ENCODE peak calls at places on chromosomes 11 and 22, in four cellular contexts. Y, R, V and T are unnamed samples.

GRCh38 chr11:131904756-131905155 is 534.3 kb downstream of the NTM start:
- DNase-seq in V (no peak), Y (no peak), R (no peak), T (no peak)

GRCh38 chr11:46745995-46746394 is 27.0 kb downstream of the F2 start:
- DNase-seq in V (no peak), R (no peak), Y (no peak), T (no peak)

GRCh38 chr11:15580775-15581095 is 466.0 kb downstream of the INSC start:
- DNase-seq in V (no peak), R (no peak), Y (no peak), T (no peak)

GRCh38 chr11:72584293-72584921 is 89.8 kb downstream of the PDE2A start:
- DNase-seq in R (peak; percentile 70), V (no peak), Y (no peak), T (no peak)

GRCh38 chr22:38868886-38869381 is 3.1 kb downstream of the CBX6 start:
- DNase-seq in R (peak; percentile 70), Y (peak; percentile 64), V (peak; percentile 68), T (peak; percentile 83)

GRCh38 chr11:45209000-45209399 is 62.6 kb downstream of the PRDM11 start:
- DNase-seq in R (no peak), V (no peak), Y (no peak), T (no peak)

GRCh38 chr11:132704796-132705375 is 827.4 kb downstream of the OPCML start:
- DNase-seq in R (no peak), Y (peak; percentile 18), V (no peak), T (no peak)

GRCh38 chr11:27139742-27140141 is 99.1 kb downstream of the BBOX1 start:
- DNase-seq in R (no peak), Y (no peak), V (no peak), T (peak; percentile 11)

GRCh38 chr11:74754507-74755255 is 6.0 kb downstream of the RNF169 start:
- DNase-seq in Y (no peak), V (peak; percentile 39), R (no peak), T (no peak)

GRCh38 chr11:10490032-10490397 is 35.0 kb downstream of the AMPD3 start:
- DNase-seq in Y (no peak), R (no peak), V (no peak), T (no peak)

GRCh38 chr11:70618471-70619101 is 220.3 kb downstream of the CTTN start:
- DNase-seq in Y (no peak), V (no peak), R (no peak), T (no peak)

GRCh38 chr22:27438271-27438980 is 363.1 kb downstream of the MN1 start:
- DNase-seq in V (no peak), Y (no peak), R (no peak), T (peak; percentile 75)

GRCh38 chr11:115446214-115446613 is 58.0 kb downstream of the CADM1 start:
- DNase-seq in V (no peak), Y (no peak), R (no peak), T (no peak)

GRCh38 chr11:120710354-120711187 is 199.0 kb downstream of the GRIK4 start:
- DNase-seq in R (no peak), Y (peak; percentile 89), V (peak; percentile 4), T (peak; percentile 41)

GRCh38 chr11:93054881-93055280 is 85.4 kb downstream of the MTNR1B start:
- DNase-seq in R (no peak), Y (peak; percentile 18), V (peak; percentile 64), T (no peak)

GRCh38 chr11:61695917-61696316 is 15.7 kb downstream of the DAGLA start:
- DNase-seq in R (peak; percentile 58), V (peak; percentile 83), Y (no peak), T (peak; percentile 56)

GRCh38 chr11:1198766-1199688 is 23.8 kb upstream of the MUC5B start:
- DNase-seq in R (no peak), Y (no peak), V (no peak), T (peak; percentile 36)

GRCh38 chr22:41240377-41241132 is at the start of gene CHADL:
- DNase-seq in Y (peak; percentile 58), R (no peak), V (no peak), T (peak; percentile 72)

GRCh38 chr22:47298017-47298820 is 535.8 kb downstream of the TBC1D22A start:
- DNase-seq in V (no peak), R (no peak), Y (no peak), T (peak; percentile 5)

GRCh38 chr11:5596611-5597201 is at the start of gene TRIM6:
- DNase-seq in Y (no peak), V (peak; percentile 58), R (peak; percentile 65), T (no peak)

GRCh38 chr11:93585758-93586157 is 42.6 kb upstream of the SMCO4 start:
- DNase-seq in Y (no peak), R (no peak), V (peak; percentile 19), T (no peak)

GRCh38 chr11:111602865-111603632 is 800 bp downstream of the SIK2 start:
- DNase-seq in R (peak; percentile 43), Y (no peak), V (no peak), T (peak; percentile 74)

GRCh38 chr11:94129505-94130335 is 1.1 kb downstream of the PANX1 start:
- DNase-seq in Y (no peak), V (no peak), R (no peak), T (no peak)

GRCh38 chr11:123366924-123367323 is 63.1 kb upstream of the GRAMD1B start:
- DNase-seq in R (no peak), V (no peak), Y (no peak), T (no peak)

GRCh38 chr11:106076421-106076922 is 675 bp downstream of the KBTBD3 start:
- DNase-seq in Y (no peak), R (no peak), V (no peak), T (no peak)

GRCh38 chr11:19988598-19988997 is 171.7 kb downstream of the DBX1 start:
- DNase-seq in Y (no peak), R (no peak), V (no peak), T (no peak)

GRCh38 chr11:11978792-11979486 is 29.5 kb downstream of the DKK3 start:
- DNase-seq in R (no peak), V (no peak), Y (no peak), T (peak; percentile 73)

GRCh38 chr11:128747728-128748148 is 53.9 kb downstream of the FLI1 start:
- DNase-seq in Y (no peak), V (no peak), R (no peak), T (no peak)

GRCh38 chr22:20488946-20489345 is 6.6 kb downstream of the KLHL22 start:
- DNase-seq in R (no peak), V (no peak), Y (no peak), T (no peak)

GRCh38 chr11:911031-911889 is 650 bp upstream of the CHID1 start:
- DNase-seq in Y (no peak), R (peak; percentile 55), V (no peak), T (no peak)

GRCh38 chr11:95279921-95280861 is 49.2 kb upstream of the SESN3 start:
- DNase-seq in V (no peak), R (no peak), Y (no peak), T (peak; percentile 19)

GRCh38 chr11:73951797-73952196 is 971 bp downstream of the DNAJB13 start:
- DNase-seq in Y (no peak), V (no peak), R (no peak), T (no peak)

GRCh38 chr11:70128435-70128906 is 50.4 kb downstream of the ANO1 start:
- DNase-seq in Y (peak; percentile 14), R (no peak), V (peak; percentile 89), T (no peak)

GRCh38 chr11:10211470-10211869 is 82.5 kb downstream of the SBF2 start:
- DNase-seq in Y (no peak), R (no peak), V (no peak), T (no peak)

GRCh38 chr22:38435010-38435409 is 20.0 kb downstream of the KCNJ4 start:
- DNase-seq in R (no peak), V (no peak), Y (no peak), T (no peak)

DNA sequence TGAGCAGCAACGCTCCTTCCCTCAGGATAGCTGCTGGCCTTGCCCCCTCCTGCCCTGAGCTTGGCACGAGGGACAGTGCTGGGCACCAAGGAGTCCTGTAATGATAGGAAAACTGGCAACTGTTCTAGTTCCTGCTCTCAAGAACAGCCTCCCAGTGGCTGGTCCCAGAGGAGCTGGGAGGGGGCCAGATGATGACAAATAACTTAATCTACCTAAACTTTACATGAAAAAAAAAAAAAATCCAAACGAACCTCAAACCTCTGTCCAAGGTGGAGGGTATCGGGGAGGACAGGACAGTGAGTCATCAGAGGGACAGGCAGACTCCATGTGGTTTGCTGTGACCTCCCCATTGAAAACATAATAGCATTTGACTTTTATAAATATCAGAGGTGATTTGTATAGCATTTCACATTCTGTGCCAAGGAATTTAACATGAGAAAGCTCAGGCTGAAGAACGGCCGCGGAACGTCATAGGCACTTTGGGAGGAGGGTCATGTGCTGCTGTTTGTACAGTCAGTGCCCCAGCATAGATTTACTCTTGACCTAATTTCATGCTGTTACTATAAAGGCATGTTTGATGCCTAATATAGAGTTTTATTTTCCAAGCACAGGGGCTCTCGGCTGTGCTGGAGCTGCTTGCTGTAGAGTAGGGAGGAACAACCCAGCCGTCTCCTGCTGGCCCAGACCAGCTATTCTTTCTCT is 98.2 kb upstream of the NNMT start:
- DNase-seq in R (no peak), Y (no peak), V (no peak), T (no peak)
- TF ChIP-seq REST in R (no peak), Y (no peak), V (no peak), T (peak; percentile 61)

GRCh38 chr22:50215297-50216049 is 14.7 kb downstream of the SELENOO start:
- DNase-seq in V (no peak), R (no peak), Y (no peak), T (no peak)
- TF ChIP-seq CHD2 in V (no peak), R (no peak), Y (no peak), T (no peak)

DNA sequence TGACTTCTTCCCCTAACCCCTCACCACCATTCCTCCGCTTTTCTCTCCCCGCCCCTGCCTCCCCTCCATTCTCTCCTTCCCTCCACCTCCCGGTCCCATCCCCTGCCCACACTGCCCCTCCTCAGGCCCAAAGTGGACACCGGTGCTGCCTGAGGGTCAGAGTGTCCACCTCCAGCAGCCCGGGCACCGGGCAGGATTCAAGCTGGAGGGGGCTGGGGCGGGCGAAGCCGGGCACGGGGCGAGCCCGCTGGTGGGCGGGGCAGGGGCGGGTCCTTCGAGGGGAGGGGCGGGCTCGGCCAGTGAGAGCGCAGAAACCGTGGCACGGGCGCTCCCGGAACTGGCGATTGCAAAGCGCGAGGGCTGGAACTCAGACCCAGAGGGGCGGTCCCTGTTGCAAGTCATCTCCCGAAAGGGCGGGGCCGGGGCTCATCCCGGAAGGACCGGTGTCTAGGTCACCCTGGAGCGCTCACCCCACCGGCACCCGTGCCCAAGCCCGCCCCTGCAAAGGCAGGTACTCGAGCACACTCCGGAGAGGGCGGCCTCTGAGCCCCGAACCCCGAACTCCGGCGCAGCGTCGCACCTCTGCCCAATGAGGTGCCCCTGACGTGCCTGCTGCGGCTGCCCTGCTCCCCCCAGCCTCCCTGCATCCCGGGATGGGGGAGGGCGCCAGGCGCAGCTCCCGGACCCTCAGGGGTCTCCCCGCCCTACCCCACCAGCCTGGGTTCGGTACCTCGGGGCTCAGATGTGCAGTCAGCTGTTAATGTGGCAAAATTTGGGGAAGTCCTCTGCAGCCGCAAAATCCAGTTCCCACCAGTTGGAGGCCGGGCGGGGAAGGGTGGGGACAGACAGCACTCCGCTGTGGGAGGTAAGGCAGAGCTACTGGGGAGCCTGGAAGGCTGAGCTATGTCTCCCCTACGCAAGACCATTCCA is 16.5 kb upstream of the CDKN1C start:
- DNase-seq in Y (peak; percentile 90), R (peak; percentile 97), V (peak; percentile 95), T (peak; percentile 98)
- TF ChIP-seq REST in Y (no peak), R (no peak), V (no peak), T (no peak)

GRCh38 chr22:36101756-36102155 is 58.8 kb downstream of the APOL3 start:
- DNase-seq in R (no peak), V (no peak), Y (no peak), T (no peak)

GRCh38 chr22:36104435-36104834 is 56.1 kb downstream of the APOL3 start:
- DNase-seq in V (no peak), R (peak; percentile 33), Y (no peak), T (no peak)

GRCh38 chr22:36104988-36105387 is 55.6 kb downstream of the APOL3 start:
- DNase-seq in Y (no peak), R (no peak), V (no peak), T (no peak)

GRCh38 chr22:36103891-36104290 is 56.7 kb downstream of the APOL3 start:
- DNase-seq in Y (no peak), R (no peak), V (no peak), T (no peak)

GRCh38 chr22:36102995-36103394 is 57.6 kb downstream of the APOL3 start:
- DNase-seq in R (no peak), V (no peak), Y (no peak), T (no peak)
- TF ChIP-seq CHD2 in R (no peak), V (no peak), Y (no peak), T (no peak)